ENCODE peak calls at places on chromosomes 13 and 19, in six cellular contexts. N, X, H, J, L and A are unnamed samples.

GRCh38 chr13:25679154-25679553 is 307.4 kb downstream of the ATP8A2 start:
- DNase-seq in N (no peak), X (no peak), H (no peak), J (peak), L (no peak), A (no peak)

GRCh38 chr13:42615691-42616090 is 41.7 kb downstream of the TNFSF11 start:
- DNase-seq in N (no peak), X (no peak), H (peak), J (peak), L (no peak), A (peak)

GRCh38 chr19:53994811-53995210 is 3.4 kb downstream of the CACNG6 start:
- DNase-seq in N (no peak), X (no peak), H (peak), J (no peak), L (no peak), A (no peak)

GRCh38 chr13:90321281-90321931 is 1026.1 kb upstream of the MIR17HG start:
- DNase-seq in N (no peak), X (no peak), H (no peak), J (no peak), L (no peak), A (no peak)

GRCh38 chr13:44132710-44133109 is 240.9 kb upstream of the SERP2 start:
- DNase-seq in N (no peak), X (no peak), H (peak), J (no peak), L (peak), A (peak)

GRCh38 chr13:114140131-114140908 is 7.9 kb upstream of the RASA3 start:
- DNase-seq in N (no peak), X (no peak), H (no peak), J (no peak), L (no peak), A (no peak)

GRCh38 chr13:32881792-32882175 is 134.4 kb upstream of the KL start:
- DNase-seq in N (no peak), X (no peak), H (no peak), J (no peak), L (no peak), A (peak)

GRCh38 chr19:46728693-46729339 is 11.9 kb upstream of the PRKD2 start:
- DNase-seq in N (peak), X (peak), H (peak), J (peak), L (no peak), A (peak)

GRCh38 chr19:37986048-37986750 is 79.2 kb downstream of the SIPA1L3 start:
- DNase-seq in N (no peak), X (no peak), H (no peak), J (no peak), L (no peak), A (no peak)

GRCh38 chr19:49559928-49560327 is 20.4 kb downstream of the NOSIP start:
- DNase-seq in N (no peak), X (peak), H (no peak), J (no peak), L (no peak), A (no peak)

GRCh38 chr19:44575116-44575700 is 38.2 kb upstream of the IGSF23 start:
- DNase-seq in N (no peak), X (no peak), H (peak), J (no peak), L (no peak), A (no peak)

GRCh38 chr13:108495686-108496363 is 133.6 kb upstream of the MYO16 start:
- DNase-seq in N (peak), X (peak), H (no peak), J (peak), L (no peak), A (no peak)

GRCh38 chr19:29211562-29212416 is 1.2 kb downstream of the UQCRFS1 start:
- DNase-seq in N (no peak), X (no peak), H (peak), J (peak), L (no peak), A (peak)

GRCh38 chr19:27764186-27764804 is 1448.7 kb downstream of the UQCRFS1 start:
- DNase-seq in N (no peak), X (no peak), H (no peak), J (no peak), L (no peak), A (no peak)

GRCh38 chr19:53903055-53903680 is 5.9 kb upstream of the CACNG7 start:
- DNase-seq in N (peak), X (peak), H (peak), J (peak), L (no peak), A (peak)

GRCh38 chr19:3521104-3521445 is 15.0 kb downstream of the FZR1 start:
- DNase-seq in N (no peak), X (no peak), H (no peak), J (no peak), L (no peak), A (no peak)

GRCh38 chr13:98476538-98476966 is 100.4 kb downstream of the STK24 start:
- DNase-seq in N (no peak), X (peak), H (peak), J (peak), L (peak), A (peak)

GRCh38 chr19:4375620-4376228 is 24.6 kb downstream of the SH3GL1 start:
- DNase-seq in N (no peak), X (no peak), H (peak), J (peak), L (no peak), A (peak)

GRCh38 chr13:113669871-113670341 is 2.9 kb downstream of the GRK1 start:
- DNase-seq in N (no peak), X (no peak), H (no peak), J (no peak), L (no peak), A (no peak)

GRCh38 chr19:46913852-46914430 is 53.1 kb downstream of the ARHGAP35 start:
- DNase-seq in N (no peak), X (no peak), H (peak), J (peak), L (no peak), A (no peak)

GRCh38 chr13:113187263-113187669 is 21.2 kb downstream of the PCID2 start:
- DNase-seq in N (no peak), X (no peak), H (peak), J (peak), L (peak), A (peak)

GRCh38 chr13:57739791-57740190 is 108.2 kb downstream of the PCDH17 start:
- DNase-seq in N (no peak), X (no peak), H (no peak), J (no peak), L (no peak), A (peak)

GRCh38 chr19:3142292-3142670 is 6.4 kb downstream of the GNA15 start:
- DNase-seq in N (no peak), X (no peak), H (peak), J (no peak), L (peak), A (peak)

GRCh38 chr19:19538077-19538764 is at the start of gene CILP2:
- DNase-seq in N (peak), X (peak), H (no peak), J (no peak), L (no peak), A (no peak)

GRCh38 chr19:7691497-7691896 is 10.4 kb downstream of the FCER2 start:
- DNase-seq in N (no peak), X (no peak), H (no peak), J (no peak), L (no peak), A (no peak)

GRCh38 chr19:22733691-22734090 is 50.3 kb downstream of the ZNF99 start:
- DNase-seq in N (no peak), X (no peak), H (no peak), J (no peak), L (no peak), A (no peak)

GRCh38 chr19:19485998-19486290 is 29.4 kb downstream of the TSSK6 start:
- DNase-seq in N (no peak), X (no peak), H (no peak), J (no peak), L (no peak), A (no peak)

GRCh38 chr13:110361365-110361911 is 54.4 kb downstream of the COL4A2 start:
- DNase-seq in N (no peak), X (no peak), H (peak), J (peak), L (no peak), A (no peak)

GRCh38 chr13:101695870-101696516 is 243.5 kb downstream of the ITGBL1 start:
- DNase-seq in N (no peak), X (no peak), H (peak), J (no peak), L (no peak), A (no peak)

GRCh38 chr19:4909172-4909896 is at the start of gene UHRF1:
- DNase-seq in N (peak), X (peak), H (no peak), J (no peak), L (no peak), A (peak)

GRCh38 chr19:44891016-44891882 is at the start of gene TOMM40:
- DNase-seq in N (peak), X (no peak), H (no peak), J (no peak), L (no peak), A (peak)

GRCh38 chr13:89097994-89098393 is 1426.8 kb downstream of the SLITRK5 start:
- DNase-seq in N (no peak), X (no peak), H (no peak), J (no peak), L (no peak), A (no peak)

DNA sequence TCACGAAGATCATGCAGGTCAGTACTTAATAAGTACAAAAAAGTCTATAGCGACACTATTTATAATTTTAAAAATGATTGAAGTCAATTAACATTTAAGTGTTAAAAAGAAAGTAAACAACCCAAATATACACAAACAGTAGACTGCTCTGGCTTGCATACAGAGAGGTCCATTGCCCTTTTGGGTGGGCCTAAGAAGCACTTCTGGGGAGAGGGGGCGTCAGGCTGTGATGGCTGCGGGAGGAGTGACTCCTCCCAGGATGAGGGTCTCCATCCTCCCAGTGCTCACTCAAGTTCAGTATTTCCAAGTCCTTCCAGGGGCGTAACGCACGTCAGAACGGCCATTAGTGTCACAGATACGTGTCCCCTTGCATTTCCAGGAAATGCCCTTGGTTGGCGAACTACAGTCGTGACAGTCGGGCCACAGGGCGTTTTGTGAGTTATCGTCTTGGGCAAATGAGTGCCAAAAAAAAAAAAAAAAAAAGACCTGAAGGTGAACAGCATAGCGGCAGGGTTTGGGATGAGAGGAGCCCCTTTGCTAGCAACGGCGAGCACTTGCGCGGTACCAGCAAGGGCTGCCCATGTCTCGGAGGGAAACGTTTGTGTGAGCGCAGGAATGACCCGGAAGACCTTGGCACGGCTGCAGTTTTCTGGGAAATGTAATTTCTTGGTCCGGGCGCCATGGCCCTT is at the start of gene SCGB2B2:
- DNase-seq in N (no peak), X (peak), H (no peak), J (no peak), L (peak), A (no peak)
- TF ChIP-seq CTCF in N (no peak), X (peak), H (no peak), J (no peak), L (no peak), A (no peak)

GRCh38 chr13:52026246-52026626 is 1.7 kb downstream of the UTP14C start:
- DNase-seq in N (no peak), X (peak), H (no peak), J (no peak), L (no peak), A (no peak)
- TF ChIP-seq CTCF in N (no peak), X (peak), H (no peak), J (no peak), L (no peak), A (no peak)

DNA sequence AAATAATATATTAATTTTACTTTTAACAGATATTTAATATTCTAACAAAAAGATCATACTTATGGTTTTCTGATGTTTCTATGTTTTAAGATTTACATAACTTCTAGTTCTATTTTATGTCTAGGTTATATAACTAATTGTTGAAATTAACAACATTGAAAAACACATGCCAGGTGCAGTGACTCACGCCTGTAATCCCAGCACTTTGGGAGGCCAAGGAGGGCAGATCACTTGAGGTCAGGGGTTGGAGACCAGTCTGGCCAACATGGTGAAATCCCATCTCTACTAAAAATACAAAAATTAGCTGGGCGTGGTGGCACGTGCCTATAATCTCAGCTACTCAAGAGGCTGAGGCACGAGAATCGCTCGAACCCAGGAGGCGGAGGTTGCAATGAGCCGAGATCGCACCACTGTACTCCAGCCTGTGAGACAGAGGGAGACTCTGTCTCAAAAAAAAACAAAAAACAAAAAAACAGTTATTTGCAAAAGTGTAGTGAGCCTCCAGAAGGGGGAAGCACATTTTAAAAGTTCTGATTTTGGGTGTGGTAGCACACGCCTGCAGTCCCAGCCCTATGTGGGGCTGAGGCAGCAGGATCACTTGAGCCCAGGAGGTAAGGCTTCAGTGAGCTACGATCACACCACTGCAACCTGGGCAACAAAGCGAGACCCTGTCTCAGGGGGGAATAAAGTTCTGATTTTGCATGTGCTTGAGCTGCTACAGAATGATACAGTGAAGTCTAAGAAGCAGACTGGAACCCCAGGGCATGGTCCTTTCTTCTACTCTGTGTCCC is 18.6 kb downstream of the MIPEP start:
- DNase-seq in N (no peak), X (no peak), H (no peak), J (no peak), L (no peak), A (no peak)
- TF ChIP-seq CTCF in N (no peak), X (no peak), H (no peak), J (peak), L (no peak), A (no peak)

GRCh38 chr13:81929988-81930387 is 1589.1 kb upstream of the SPRY2 start:
- DNase-seq in N (no peak), X (peak), H (peak), J (peak), L (no peak), A (peak)
- TF ChIP-seq CTCF in N (peak), X (peak), H (no peak), J (peak), L (peak), A (peak)

GRCh38 chr19:17074628-17075034 is 621 bp downstream of the HAUS8 start:
- DNase-seq in N (no peak), X (no peak), H (no peak), J (no peak), L (no peak), A (no peak)
- TF ChIP-seq CTCF in N (no peak), X (no peak), H (no peak), J (no peak), L (no peak), A (no peak)